ENCODE peak calls at places on chromosomes 6 and 20, in four cellular contexts. R, W, C and F are unnamed samples.

GRCh38 chr6:129683606-129684322 is 26.2 kb downstream of the ARHGAP18 start:
- DNase-seq in R (peak), W (peak), C (peak), F (peak)

GRCh38 chr20:9442858-9443257 is 71.5 kb upstream of the LAMP5 start:
- DNase-seq in R (peak), W (no peak), C (peak), F (no peak)

GRCh38 chr6:158068893-158069799 is 87.5 kb downstream of the SYNJ2 start:
- DNase-seq in R (no peak), W (no peak), C (no peak), F (peak)

GRCh38 chr6:169487579-169488205 is 214.1 kb downstream of the WDR27 start:
- DNase-seq in R (no peak), W (no peak), C (no peak), F (no peak)

GRCh38 chr20:48329676-48330644 is 497.8 kb downstream of the PREX1 start:
- DNase-seq in R (no peak), W (peak), C (peak), F (peak)

GRCh38 chr6:42604150-42604549 is 40.3 kb downstream of the UBR2 start:
- DNase-seq in R (no peak), W (no peak), C (no peak), F (no peak)

GRCh38 chr6:16505711-16506362 is 255.4 kb downstream of the ATXN1 start:
- DNase-seq in R (no peak), W (no peak), C (no peak), F (no peak)

GRCh38 chr6:152295346-152295745 is 341.8 kb downstream of the SYNE1 start:
- DNase-seq in R (no peak), W (no peak), C (no peak), F (no peak)

GRCh38 chr20:58790440-58790839 is 60.3 kb downstream of the GNAS-AS1 start:
- DNase-seq in R (no peak), W (no peak), C (no peak), F (no peak)

GRCh38 chr20:19335916-19336315 is 123.5 kb downstream of the SLC24A3 start:
- DNase-seq in R (no peak), W (no peak), C (no peak), F (no peak)

GRCh38 chr6:111256646-111257045 is 169.3 kb downstream of the SLC16A10 start:
- DNase-seq in R (no peak), W (no peak), C (peak), F (peak)

GRCh38 chr6:81909162-81909561 is 156.7 kb upstream of the TENT5A start:
- DNase-seq in R (no peak), W (no peak), C (no peak), F (no peak)

GRCh38 chr6:7203939-7204338 is 96.2 kb downstream of the RREB1 start:
- DNase-seq in R (no peak), W (no peak), C (no peak), F (no peak)

GRCh38 chr6:39078695-39079094 is 30.1 kb downstream of the GLP1R start:
- DNase-seq in R (no peak), W (no peak), C (no peak), F (no peak)

GRCh38 chr20:61263084-61263695 is 11.1 kb downstream of the CDH4 start:
- DNase-seq in R (no peak), W (peak), C (no peak), F (peak)
- TF ChIP-seq SMC3 in R (peak), W (peak), C (peak), F (peak)

GRCh38 chr20:16530201-16530681 is 43.0 kb downstream of the KIF16B start:
- DNase-seq in R (no peak), W (no peak), C (peak), F (peak)
- TF ChIP-seq CHD4 in R (no peak), W (no peak), C (no peak), F (no peak)

GRCh38 chr20:63282946-63283345 is 10.0 kb upstream of the COL20A1 start:
- DNase-seq in R (no peak), W (no peak), C (no peak), F (no peak)

GRCh38 chr20:63279931-63280330 is 7.3 kb downstream of the ARFGAP1 start:
- DNase-seq in R (no peak), W (no peak), C (no peak), F (no peak)

GRCh38 chr20:63281741-63282665 is 9.4 kb downstream of the ARFGAP1 start:
- DNase-seq in R (no peak), W (no peak), C (no peak), F (no peak)

GRCh38 chr20:63280371-63280770 is 7.8 kb downstream of the ARFGAP1 start:
- DNase-seq in R (no peak), W (no peak), C (no peak), F (no peak)

DNA sequence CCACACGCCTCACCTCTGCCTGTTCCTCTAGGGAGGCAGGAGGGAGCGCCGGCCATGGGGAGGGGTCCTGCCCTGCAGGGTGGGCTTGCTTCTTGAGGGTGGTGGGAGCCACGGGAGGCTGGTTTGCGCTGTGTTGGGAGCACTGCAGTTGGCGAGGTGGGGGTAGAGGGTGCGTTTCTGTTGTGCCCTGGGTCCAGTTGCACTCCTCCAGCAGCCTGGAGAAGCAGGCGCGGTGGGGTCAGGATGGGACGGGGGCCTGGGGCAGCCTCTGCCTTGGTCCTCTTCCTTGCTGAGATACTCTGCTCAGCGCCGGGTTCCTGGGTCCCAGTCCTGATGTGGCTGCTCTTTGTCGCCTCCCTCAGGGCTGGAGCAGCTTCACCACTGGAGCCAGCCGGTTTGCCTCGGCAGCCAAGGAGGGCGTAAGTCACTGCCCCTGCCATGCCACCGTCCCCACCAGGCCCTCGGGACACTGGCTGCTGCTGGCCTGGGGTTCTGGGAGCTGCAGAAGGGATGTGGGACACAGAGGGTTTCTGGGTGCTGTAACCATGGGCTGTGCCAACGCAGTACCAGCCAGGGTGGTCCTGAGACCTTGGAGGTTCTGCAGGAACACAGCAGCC is 8.4 kb downstream of the ARFGAP1 start:
- DNase-seq in R (no peak), W (no peak), C (no peak), F (peak)
- TF ChIP-seq CEBPB in R (no peak), W (no peak), C (no peak), F (no peak)

GRCh38 chr20:63330084-63330760 is 30.9 kb downstream of the CHRNA4 start:
- DNase-seq in R (no peak), W (no peak), C (no peak), F (no peak)

GRCh38 chr20:63331741-63332400 is 29.3 kb downstream of the CHRNA4 start:
- DNase-seq in R (no peak), W (no peak), C (no peak), F (no peak)

GRCh38 chr20:63332488-63333240 is 28.5 kb downstream of the CHRNA4 start:
- DNase-seq in R (no peak), W (no peak), C (no peak), F (no peak)

GRCh38 chr20:63329331-63330083 is 31.6 kb downstream of the CHRNA4 start:
- DNase-seq in R (no peak), W (no peak), C (no peak), F (no peak)

DNA sequence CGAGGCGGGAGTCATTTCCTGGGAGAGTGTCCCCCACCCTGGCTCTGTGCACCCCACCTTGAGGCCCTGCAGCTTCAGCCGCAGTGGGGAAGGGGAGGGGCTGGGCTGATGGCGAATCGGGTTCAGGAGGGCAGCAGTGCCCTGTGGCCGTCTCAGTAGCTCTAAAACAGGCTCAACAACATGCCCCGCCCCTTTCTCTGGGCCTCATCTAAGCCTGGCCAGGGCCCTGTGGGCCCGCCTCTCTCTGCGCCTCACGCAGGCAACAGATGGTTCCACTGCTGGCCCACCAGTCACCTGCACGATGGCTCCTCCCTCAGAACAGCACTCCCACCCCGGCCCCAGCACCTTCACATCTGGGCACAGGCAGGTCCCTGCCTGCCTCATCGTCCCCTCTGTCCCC is 30.2 kb downstream of the CHRNA4 start:
- DNase-seq in R (no peak), W (no peak), C (no peak), F (no peak)
- TF ChIP-seq SMC3 in R (no peak), W (no peak), C (no peak), F (no peak)